ENCODE peak calls at places on chromosomes 7 and 10, in six cellular contexts. J, X, T, W, M and O are unnamed samples.

GRCh38 chr10:15208221-15208620 is 39.7 kb upstream of the NMT2 start:
- DNase-seq in J (no peak), X (no peak), T (no peak), W (no peak), M (no peak), O (no peak)

GRCh38 chr10:45444976-45445898 is 71.2 kb downstream of the ALOX5 start:
- DNase-seq in J (no peak), X (no peak), T (peak), W (no peak), M (no peak), O (no peak)

GRCh38 chr10:122515022-122515424 is 45.5 kb upstream of the DMBT1 start:
- DNase-seq in J (no peak), X (no peak), T (no peak), W (no peak), M (no peak), O (no peak)

GRCh38 chr10:80664071-80664680 is 126.5 kb downstream of the SH2D4B start:
- DNase-seq in J (peak), X (no peak), T (peak), W (peak), M (peak), O (peak)

GRCh38 chr7:122430710-122431109 is 126.2 kb upstream of the FEZF1 start:
- DNase-seq in J (no peak), X (no peak), T (no peak), W (no peak), M (no peak), O (no peak)

GRCh38 chr7:132218876-132219275 is 357.4 kb downstream of the PLXNA4 start:
- DNase-seq in J (no peak), X (no peak), T (no peak), W (no peak), M (no peak), O (no peak)

GRCh38 chr7:45711161-45711490 is 137.0 kb downstream of the ADCY1 start:
- DNase-seq in J (no peak), X (no peak), T (no peak), W (no peak), M (no peak), O (no peak)

GRCh38 chr7:159120540-159120919 is 24.1 kb downstream of the VIPR2 start:
- DNase-seq in J (no peak), X (no peak), T (no peak), W (no peak), M (no peak), O (no peak)

GRCh38 chr10:1737222-1738061 is at the start of gene ADARB2:
- DNase-seq in J (peak), X (no peak), T (no peak), W (no peak), M (peak), O (peak)

GRCh38 chr7:24756545-24756988 is 697 bp downstream of the GSDME start:
- DNase-seq in J (no peak), X (no peak), T (no peak), W (no peak), M (no peak), O (peak)

GRCh38 chr10:43265799-43266721 is 805 bp downstream of the RASGEF1A start:
- DNase-seq in J (no peak), X (no peak), T (peak), W (peak), M (no peak), O (peak)

GRCh38 chr7:115099906-115100305 is 178.0 kb downstream of the MDFIC start:
- DNase-seq in J (peak), X (no peak), T (no peak), W (peak), M (no peak), O (no peak)

GRCh38 chr7:157529768-157530560 is 193.2 kb downstream of the DNAJB6 start:
- DNase-seq in J (no peak), X (no peak), T (no peak), W (no peak), M (no peak), O (no peak)

GRCh38 chr7:29723599-29723998 is 82.7 kb upstream of the WIPF3 start:
- DNase-seq in J (peak), X (no peak), T (no peak), W (peak), M (no peak), O (no peak)

DNA sequence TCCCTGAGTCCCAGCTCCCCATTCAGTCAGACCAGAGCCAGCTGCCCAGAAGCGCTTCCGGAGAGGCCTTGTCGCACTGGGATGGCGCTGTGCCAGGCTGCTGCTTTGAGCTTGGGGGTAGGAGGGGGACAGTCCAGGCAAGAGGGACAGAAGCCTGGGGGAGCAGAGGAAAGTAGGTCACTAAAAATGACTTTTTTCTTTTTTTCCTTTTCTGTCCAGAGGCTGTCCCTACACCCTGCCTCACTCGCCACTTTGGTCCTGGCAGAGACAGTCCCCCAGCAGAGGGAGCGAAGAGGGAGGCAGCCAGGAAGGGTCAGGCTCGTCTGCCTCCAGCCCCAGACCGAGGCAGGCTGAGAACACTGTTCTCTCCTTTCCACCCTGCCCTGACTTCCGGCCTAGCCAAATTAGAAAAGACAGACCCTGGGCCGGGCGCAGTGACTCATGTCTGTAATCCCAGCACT is 15.8 kb upstream of the TRIM8 start:
- DNase-seq in J (no peak), X (no peak), T (peak), W (peak), M (peak), O (no peak)
- TF ChIP-seq CTCF in J (peak), X (no peak), T (no peak), W (no peak), M (peak), O (no peak)

GRCh38 chr7:2639151-2639993 is 7.6 kb downstream of the TTYH3 start:
- DNase-seq in J (no peak), X (no peak), T (peak), W (no peak), M (peak), O (no peak)

GRCh38 chr7:2641406-2642393 is 9.9 kb downstream of the TTYH3 start:
- DNase-seq in J (peak), X (peak), T (peak), W (no peak), M (peak), O (peak)

GRCh38 chr7:2638224-2638991 is 6.6 kb downstream of the TTYH3 start:
- DNase-seq in J (peak), X (no peak), T (peak), W (no peak), M (peak), O (no peak)

GRCh38 chr7:2640858-2641257 is 9.1 kb downstream of the TTYH3 start:
- DNase-seq in J (no peak), X (no peak), T (no peak), W (no peak), M (no peak), O (no peak)

GRCh38 chr7:2639994-2640830 is 8.4 kb downstream of the TTYH3 start:
- DNase-seq in J (no peak), X (no peak), T (peak), W (no peak), M (no peak), O (no peak)
- TF ChIP-seq CTCF in J (no peak), X (no peak), T (no peak), W (no peak), M (no peak), O (no peak)

GRCh38 chr10:101671453-101671852 is 23.5 kb downstream of the FBXW4 start:
- DNase-seq in J (no peak), X (no peak), T (no peak), W (no peak), M (no peak), O (peak)

GRCh38 chr10:101676573-101676972 is 18.4 kb downstream of the FBXW4 start:
- DNase-seq in J (no peak), X (no peak), T (no peak), W (no peak), M (no peak), O (no peak)

GRCh38 chr10:101670635-101671034 is 24.3 kb downstream of the FBXW4 start:
- DNase-seq in J (no peak), X (no peak), T (no peak), W (no peak), M (no peak), O (peak)

GRCh38 chr10:101672536-101672935 is 22.4 kb downstream of the FBXW4 start:
- DNase-seq in J (no peak), X (no peak), T (no peak), W (no peak), M (peak), O (no peak)

GRCh38 chr10:101675115-101675514 is 19.9 kb downstream of the FBXW4 start:
- DNase-seq in J (no peak), X (no peak), T (no peak), W (no peak), M (no peak), O (no peak)
- TF ChIP-seq CTCF in J (no peak), X (no peak), T (no peak), W (no peak), M (no peak), O (no peak)

GRCh38 chr10:86128360-86128759 is 238.2 kb downstream of the GRID1 start:
- DNase-seq in J (no peak), X (no peak), T (no peak), W (no peak), M (no peak), O (no peak)
- TF ChIP-seq CTCF in J (no peak), X (no peak), T (no peak), W (no peak), M (no peak), O (no peak)

GRCh38 chr10:82938331-82938730 is 1063.3 kb downstream of the NRG3 start:
- DNase-seq in J (no peak), X (no peak), T (no peak), W (no peak), M (no peak), O (no peak)

GRCh38 chr10:82934947-82935346 is 1060.0 kb downstream of the NRG3 start:
- DNase-seq in J (no peak), X (no peak), T (no peak), W (no peak), M (no peak), O (no peak)

GRCh38 chr10:82932426-82932825 is 1057.4 kb downstream of the NRG3 start:
- DNase-seq in J (no peak), X (no peak), T (no peak), W (no peak), M (no peak), O (no peak)

GRCh38 chr10:82934429-82934828 is 1059.4 kb downstream of the NRG3 start:
- DNase-seq in J (no peak), X (no peak), T (no peak), W (no peak), M (no peak), O (no peak)
- TF ChIP-seq CTCF in J (no peak), X (no peak), T (no peak), W (no peak), M (no peak), O (peak)

GRCh38 chr7:50988465-50988864 is 205.8 kb upstream of the GRB10 start:
- DNase-seq in J (no peak), X (no peak), T (no peak), W (no peak), M (no peak), O (no peak)

GRCh38 chr7:50981743-50982142 is 199.0 kb upstream of the GRB10 start:
- DNase-seq in J (no peak), X (no peak), T (no peak), W (no peak), M (no peak), O (no peak)

GRCh38 chr7:50978633-50979215 is 196.0 kb upstream of the GRB10 start:
- DNase-seq in J (peak), X (no peak), T (no peak), W (peak), M (no peak), O (no peak)

DNA sequence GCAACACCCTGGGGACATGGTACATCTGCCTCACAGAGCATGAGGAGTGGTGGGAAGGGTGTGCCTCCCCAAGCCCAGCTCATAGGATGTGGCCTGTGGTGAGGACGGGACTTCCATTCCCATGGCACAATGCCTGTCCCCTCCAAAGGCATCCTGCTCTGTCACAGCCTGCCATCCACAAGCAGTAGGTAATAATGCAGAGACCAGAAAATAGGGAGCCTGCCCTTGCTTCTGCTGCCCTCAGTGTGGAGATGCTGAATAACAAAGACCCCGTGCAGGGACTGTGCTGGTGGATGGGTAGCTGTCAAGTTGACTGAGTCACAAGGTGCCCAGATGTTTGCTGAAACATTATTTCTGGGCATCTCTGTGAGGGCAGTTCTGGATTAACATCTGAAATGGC is 199.9 kb upstream of the GRB10 start:
- DNase-seq in J (no peak), X (no peak), T (no peak), W (peak), M (no peak), O (no peak)
- TF ChIP-seq CTCF in J (peak), X (no peak), T (no peak), W (peak), M (no peak), O (no peak)

GRCh38 chr7:101545441-101546190 is 83.5 kb downstream of the MYL10 start:
- DNase-seq in J (no peak), X (no peak), T (no peak), W (no peak), M (no peak), O (no peak)

GRCh38 chr7:101547916-101548599 is 81.0 kb downstream of the MYL10 start:
- DNase-seq in J (no peak), X (no peak), T (no peak), W (no peak), M (no peak), O (no peak)

GRCh38 chr7:101549734-101550133 is 79.4 kb downstream of the MYL10 start:
- DNase-seq in J (no peak), X (no peak), T (no peak), W (no peak), M (no peak), O (peak)

GRCh38 chr7:101546308-101546936 is 82.7 kb downstream of the MYL10 start:
- DNase-seq in J (no peak), X (no peak), T (no peak), W (no peak), M (no peak), O (no peak)

DNA sequence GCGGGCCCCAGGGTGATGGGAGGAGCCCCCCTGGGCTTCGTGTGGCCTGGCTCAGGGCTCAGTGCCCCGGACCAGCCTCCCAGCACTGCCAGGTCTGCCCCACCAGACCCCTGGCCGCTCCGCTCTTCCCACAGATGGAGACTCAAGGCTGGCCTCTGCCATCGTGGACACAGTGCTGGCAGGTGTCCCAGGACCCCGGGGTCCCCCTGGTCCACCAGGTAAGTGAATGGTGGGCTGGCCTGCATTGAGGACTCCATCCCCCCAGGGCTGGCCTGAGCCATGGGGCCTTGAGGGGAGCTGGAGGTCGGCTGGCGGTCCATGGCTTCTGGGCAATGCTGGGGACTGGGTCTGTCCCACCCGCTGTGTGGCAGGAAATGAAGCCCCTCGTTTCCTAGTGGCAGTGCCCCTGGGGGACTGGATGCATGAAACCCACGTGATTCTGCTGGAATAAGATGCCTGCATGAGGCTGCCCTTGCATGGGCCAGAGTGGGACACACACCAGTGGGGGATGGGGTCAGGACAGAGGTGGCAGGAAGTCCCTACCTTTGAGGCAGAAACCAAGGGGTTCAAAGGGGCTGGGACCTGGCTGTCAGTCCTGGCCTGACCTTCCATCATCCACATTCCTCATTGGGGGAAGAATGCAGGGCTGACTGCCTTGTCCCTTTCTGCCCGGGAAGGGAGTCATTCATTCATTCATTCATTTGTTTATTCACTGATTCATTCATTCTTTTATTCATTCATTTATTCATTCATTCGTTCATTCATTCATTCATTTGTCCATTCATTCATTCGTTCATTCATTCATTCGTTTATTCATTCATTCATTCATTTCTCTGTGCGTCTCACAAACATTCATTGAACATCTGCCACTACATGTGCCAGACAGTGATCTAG is 81.8 kb downstream of the MYL10 start:
- DNase-seq in J (no peak), X (no peak), T (no peak), W (no peak), M (no peak), O (no peak)
- TF ChIP-seq CTCF in J (no peak), X (no peak), T (no peak), W (no peak), M (no peak), O (no peak)

GRCh38 chr10:116772901-116773300 is 30.5 kb upstream of the HSPA12A start:
- DNase-seq in J (no peak), X (no peak), T (no peak), W (no peak), M (no peak), O (no peak)

GRCh38 chr10:116771891-116772290 is 29.5 kb upstream of the HSPA12A start:
- DNase-seq in J (no peak), X (no peak), T (no peak), W (no peak), M (no peak), O (no peak)

GRCh38 chr10:116770281-116770680 is 27.9 kb upstream of the HSPA12A start:
- DNase-seq in J (no peak), X (no peak), T (no peak), W (no peak), M (no peak), O (no peak)

GRCh38 chr10:116769791-116770190 is 27.4 kb upstream of the HSPA12A start:
- DNase-seq in J (peak), X (no peak), T (no peak), W (no peak), M (no peak), O (no peak)

DNA sequence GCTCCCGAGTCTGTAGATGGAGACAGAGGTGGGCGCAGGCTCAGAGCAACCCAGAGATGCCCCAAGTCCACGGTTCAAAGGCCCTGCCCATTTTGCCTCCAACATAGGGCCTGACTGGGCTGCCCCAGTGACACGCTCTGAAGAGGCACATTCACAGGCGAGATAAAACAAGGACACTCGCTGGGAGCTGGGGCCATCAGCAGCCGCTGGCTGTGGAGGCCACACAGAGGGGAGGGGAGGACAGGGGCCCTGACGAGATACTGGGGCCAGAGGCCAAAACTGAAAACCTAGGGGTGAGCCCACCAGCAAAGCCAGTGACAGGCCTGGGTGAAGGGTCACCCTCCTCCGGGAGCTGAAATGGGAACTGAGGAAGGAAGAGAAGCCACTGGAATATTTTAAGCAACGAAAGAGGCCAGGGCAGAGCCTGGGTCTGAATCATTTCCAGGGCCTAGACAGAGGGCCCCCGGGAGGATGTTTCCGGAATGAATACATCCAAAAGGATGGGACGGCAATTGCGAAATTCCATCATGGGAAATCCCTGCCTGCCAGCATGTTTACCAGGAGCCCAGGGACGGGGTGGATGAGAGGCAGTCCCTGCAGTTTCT is 28.8 kb upstream of the HSPA12A start:
- DNase-seq in J (peak), X (no peak), T (no peak), W (peak), M (peak), O (no peak)
- TF ChIP-seq CTCF in J (no peak), X (no peak), T (no peak), W (no peak), M (no peak), O (no peak)